ENCODE peak calls at places on chromosomes 16 and 17, in six cellular contexts. One of them, this sample, is unnamed.

GRCh38 chr17:17732892-17733670 is 51.8 kb downstream of the RAI1 start:
- DNase-seq in HS-5: peak; percentile 46
- DNase-seq in NAMALWA: no peak
- DNase-seq in NCI-H1092: no peak
- DNase-seq in activated CD4-positive, alpha-beta T cell treated with anti-CD3 and anti-CD28 coated beads, Interleukin-2, amount 50 U/mL, for 1 hour: no peak
- DNase-seq in EL: peak; percentile 82
- DNase-seq in this sample: no peak

GRCh38 chr16:88851616-88852015 is 5.1 kb downstream of the GALNS start:
- DNase-seq in NAMALWA: no peak
- DNase-seq in NCI-H1092: no peak
- DNase-seq in activated CD4-positive, alpha-beta T cell treated with anti-CD3 and anti-CD28 coated beads, Interleukin-2, amount 50 U/mL, for 1 hour: no peak
- DNase-seq in EL: no peak
- DNase-seq in HS-5: no peak
- DNase-seq in this sample: no peak

GRCh38 chr16:50742521-50743150 is 750 bp downstream of the CYLD start:
- DNase-seq in activated CD4-positive, alpha-beta T cell treated with anti-CD3 and anti-CD28 coated beads, Interleukin-2, amount 50 U/mL, for 1 hour: peak; percentile 38
- DNase-seq in HS-5: no peak
- DNase-seq in NCI-H1092: no peak
- DNase-seq in EL: peak; percentile 71
- DNase-seq in NAMALWA: peak; percentile 67
- DNase-seq in this sample: no peak

GRCh38 chr17:50834126-50834785 is 1.1 kb upstream of the WFIKKN2 start:
- DNase-seq in NAMALWA: no peak
- DNase-seq in NCI-H1092: no peak
- DNase-seq in HS-5: no peak
- DNase-seq in activated CD4-positive, alpha-beta T cell treated with anti-CD3 and anti-CD28 coated beads, Interleukin-2, amount 50 U/mL, for 1 hour: no peak
- DNase-seq in EL: no peak
- DNase-seq in this sample: no peak

GRCh38 chr17:76659928-76660614 is 16.5 kb upstream of the ST6GALNAC1 start:
- DNase-seq in EL: no peak
- DNase-seq in HS-5: no peak
- DNase-seq in NAMALWA: no peak
- DNase-seq in NCI-H1092: no peak
- DNase-seq in activated CD4-positive, alpha-beta T cell treated with anti-CD3 and anti-CD28 coated beads, Interleukin-2, amount 50 U/mL, for 1 hour: peak; percentile 26
- DNase-seq in this sample: no peak

GRCh38 chr16:11273721-11274324 is 394 bp upstream of the PRM3 start:
- DNase-seq in activated CD4-positive, alpha-beta T cell treated with anti-CD3 and anti-CD28 coated beads, Interleukin-2, amount 50 U/mL, for 1 hour: no peak
- DNase-seq in NAMALWA: no peak
- DNase-seq in NCI-H1092: no peak
- DNase-seq in EL: no peak
- DNase-seq in HS-5: no peak
- DNase-seq in this sample: no peak

GRCh38 chr17:17774009-17774881 is 62.5 kb downstream of the SREBF1 start:
- DNase-seq in EL: no peak
- DNase-seq in NAMALWA: no peak
- DNase-seq in NCI-H1092: no peak
- DNase-seq in activated CD4-positive, alpha-beta T cell treated with anti-CD3 and anti-CD28 coated beads, Interleukin-2, amount 50 U/mL, for 1 hour: no peak
- DNase-seq in HS-5: no peak
- DNase-seq in this sample: peak; percentile 73

GRCh38 chr16:75107505-75107904 is 9.1 kb downstream of the LDHD start:
- DNase-seq in NCI-H1092: no peak
- DNase-seq in EL: no peak
- DNase-seq in HS-5: no peak
- DNase-seq in NAMALWA: no peak
- DNase-seq in activated CD4-positive, alpha-beta T cell treated with anti-CD3 and anti-CD28 coated beads, Interleukin-2, amount 50 U/mL, for 1 hour: no peak
- DNase-seq in this sample: no peak

GRCh38 chr16:1089822-1090619 is 6.0 kb downstream of the C1QTNF8 start:
- DNase-seq in EL: no peak
- DNase-seq in NAMALWA: no peak
- DNase-seq in NCI-H1092: no peak
- DNase-seq in HS-5: no peak
- DNase-seq in activated CD4-positive, alpha-beta T cell treated with anti-CD3 and anti-CD28 coated beads, Interleukin-2, amount 50 U/mL, for 1 hour: no peak
- DNase-seq in this sample: no peak